ENCODE peak calls at places on chromosomes 1 and 21, in four cellular contexts. One of them, this sample, is unnamed.

GRCh38 chr1:43241352-43241953 is 28.3 kb upstream of the TMEM125 start:
- DNase-seq in suprapubic skin: no peak
- DNase-seq in body of pancreas: peak; percentile 35
- DNase-seq in ovary: no peak
- DNase-seq in this sample: peak; percentile 64

GRCh38 chr1:27527223-27527856 is 37.4 kb upstream of the WASF2 start:
- DNase-seq in suprapubic skin: peak; percentile 86
- DNase-seq in body of pancreas: peak; percentile 77
- DNase-seq in ovary: peak; percentile 88
- DNase-seq in this sample: no peak

GRCh38 chr1:2194319-2194897 is at the start of gene FAAP20:
- DNase-seq in body of pancreas: peak; percentile 63
- DNase-seq in ovary: no peak
- DNase-seq in suprapubic skin: peak; percentile 68
- DNase-seq in this sample: peak; percentile 56

GRCh38 chr1:207845109-207845508 is 65.8 kb downstream of the CD34 start:
- DNase-seq in ovary: no peak
- DNase-seq in body of pancreas: no peak
- DNase-seq in suprapubic skin: no peak
- DNase-seq in this sample: no peak

GRCh38 chr1:62508187-62508758 is 71.4 kb downstream of the USP1 start:
- DNase-seq in suprapubic skin: no peak
- DNase-seq in body of pancreas: peak; percentile 39
- DNase-seq in ovary: no peak
- DNase-seq in this sample: no peak

GRCh38 chr1:155499953-155500621 is 62.5 kb downstream of the ASH1L start:
- DNase-seq in suprapubic skin: no peak
- DNase-seq in body of pancreas: no peak
- DNase-seq in ovary: no peak
- DNase-seq in this sample: no peak

GRCh38 chr1:34066921-34067603 is 98.0 kb downstream of the CSMD2 start:
- DNase-seq in ovary: no peak
- DNase-seq in body of pancreas: no peak
- DNase-seq in suprapubic skin: no peak
- DNase-seq in this sample: peak; percentile 81

GRCh38 chr1:162230517-162230916 is 146.1 kb downstream of the SPATA46 start:
- DNase-seq in ovary: no peak
- DNase-seq in suprapubic skin: no peak
- DNase-seq in body of pancreas: no peak
- DNase-seq in this sample: no peak

GRCh38 chr1:204477036-204477740 is 17.4 kb downstream of the PIK3C2B start:
- DNase-seq in suprapubic skin: no peak
- DNase-seq in ovary: no peak
- DNase-seq in body of pancreas: no peak
- DNase-seq in this sample: peak; percentile 28

GRCh38 chr1:198726455-198726854 is 87.6 kb downstream of the PTPRC start:
- DNase-seq in suprapubic skin: no peak
- DNase-seq in body of pancreas: no peak
- DNase-seq in ovary: no peak
- DNase-seq in this sample: no peak

GRCh38 chr1:230711245-230711644 is 2.7 kb downstream of the AGT start:
- DNase-seq in body of pancreas: no peak
- DNase-seq in ovary: no peak
- DNase-seq in suprapubic skin: no peak
- DNase-seq in this sample: no peak

GRCh38 chr1:176203735-176204134 is 3.4 kb downstream of the COP1 start:
- DNase-seq in suprapubic skin: no peak
- DNase-seq in body of pancreas: no peak
- DNase-seq in ovary: no peak
- DNase-seq in this sample: no peak

GRCh38 chr1:112557385-112557784 is 48.6 kb downstream of the WNT2B start:
- DNase-seq in suprapubic skin: no peak
- DNase-seq in body of pancreas: no peak
- DNase-seq in ovary: no peak
- DNase-seq in this sample: no peak

GRCh38 chr1:195082183-195082582 is 1526.1 kb downstream of the KCNT2 start:
- DNase-seq in suprapubic skin: no peak
- DNase-seq in body of pancreas: no peak
- DNase-seq in ovary: no peak
- DNase-seq in this sample: no peak

GRCh38 chr21:27425172-27425571 is 458.3 kb upstream of the ADAMTS5 start:
- DNase-seq in body of pancreas: no peak
- DNase-seq in suprapubic skin: no peak
- DNase-seq in ovary: no peak
- DNase-seq in this sample: no peak

GRCh38 chr1:189211742-189212141 is 1265.9 kb downstream of the BRINP3 start:
- DNase-seq in suprapubic skin: no peak
- DNase-seq in ovary: no peak
- DNase-seq in body of pancreas: no peak
- DNase-seq in this sample: peak; percentile 3

GRCh38 chr1:246587606-246588005 is 21.4 kb downstream of the CNST start:
- DNase-seq in body of pancreas: no peak
- DNase-seq in ovary: no peak
- DNase-seq in suprapubic skin: no peak
- DNase-seq in this sample: no peak

GRCh38 chr21:14956826-14957225 is 108.0 kb downstream of the NRIP1 start:
- DNase-seq in ovary: no peak
- DNase-seq in suprapubic skin: no peak
- DNase-seq in body of pancreas: no peak
- DNase-seq in this sample: no peak

GRCh38 chr1:30284226-30284625 is 439.2 kb downstream of the MATN1 start:
- DNase-seq in ovary: no peak
- DNase-seq in suprapubic skin: no peak
- DNase-seq in body of pancreas: no peak
- DNase-seq in this sample: no peak

GRCh38 chr1:169779150-169779549 is 15.6 kb downstream of the METTL18 start:
- DNase-seq in suprapubic skin: no peak
- DNase-seq in body of pancreas: no peak
- DNase-seq in ovary: no peak
- DNase-seq in this sample: no peak

GRCh38 chr21:18002393-18002792 is 183.2 kb upstream of the C21orf91 start:
- DNase-seq in suprapubic skin: no peak
- DNase-seq in body of pancreas: no peak
- DNase-seq in ovary: no peak
- DNase-seq in this sample: no peak

GRCh38 chr1:67747667-67748066 is 62.7 kb downstream of the GADD45A start:
- DNase-seq in body of pancreas: no peak
- DNase-seq in suprapubic skin: no peak
- DNase-seq in ovary: no peak
- DNase-seq in this sample: no peak

GRCh38 chr21:26637346-26637745 is 64.3 kb upstream of the CYYR1 start:
- DNase-seq in suprapubic skin: no peak
- DNase-seq in ovary: no peak
- DNase-seq in body of pancreas: no peak
- DNase-seq in this sample: no peak

GRCh38 chr1:24955161-24955560 is 25.1 kb upstream of the RUNX3 start:
- DNase-seq in body of pancreas: peak; percentile 21
- DNase-seq in ovary: no peak
- DNase-seq in suprapubic skin: no peak
- DNase-seq in this sample: peak; percentile 53

GRCh38 chr1:246631426-246631825 is 65.2 kb downstream of the CNST start:
- DNase-seq in ovary: no peak
- DNase-seq in body of pancreas: no peak
- DNase-seq in suprapubic skin: no peak
- DNase-seq in this sample: peak; percentile 20

GRCh38 chr1:201346337-201346939 is 31.0 kb downstream of the TNNT2 start:
- DNase-seq in body of pancreas: peak; percentile 54
- DNase-seq in ovary: peak; percentile 1
- DNase-seq in suprapubic skin: peak; percentile 61
- DNase-seq in this sample: peak; percentile 55

GRCh38 chr1:8217011-8217711 is 100.8 kb upstream of the SLC45A1 start:
- DNase-seq in suprapubic skin: no peak
- DNase-seq in body of pancreas: peak; percentile 50
- DNase-seq in ovary: peak; percentile 61
- DNase-seq in this sample: no peak

GRCh38 chr1:64915381-64916274 is 50.7 kb downstream of the JAK1 start:
- DNase-seq in body of pancreas: peak; percentile 81
- DNase-seq in suprapubic skin: no peak
- DNase-seq in ovary: no peak
- DNase-seq in this sample: no peak

GRCh38 chr1:217713223-217713622 is 82.1 kb downstream of the SPATA17 start:
- DNase-seq in ovary: no peak
- DNase-seq in suprapubic skin: no peak
- DNase-seq in body of pancreas: no peak
- DNase-seq in this sample: no peak

GRCh38 chr1:44012411-44012810 is 18.9 kb downstream of the SLC6A9 start:
- DNase-seq in ovary: no peak
- DNase-seq in suprapubic skin: no peak
- DNase-seq in body of pancreas: no peak
- DNase-seq in this sample: no peak

GRCh38 chr1:183544598-183545297 is 45.5 kb downstream of the NCF2 start:
- DNase-seq in ovary: no peak
- DNase-seq in suprapubic skin: no peak
- DNase-seq in body of pancreas: no peak
- DNase-seq in this sample: no peak

GRCh38 chr1:164452549-164452948 is 106.4 kb upstream of the PBX1 start:
- DNase-seq in body of pancreas: no peak
- DNase-seq in suprapubic skin: no peak
- DNase-seq in ovary: no peak
- DNase-seq in this sample: no peak

GRCh38 chr1:247471445-247472016 is 13.6 kb upstream of the OR2B11 start:
- DNase-seq in ovary: no peak
- DNase-seq in body of pancreas: no peak
- DNase-seq in suprapubic skin: no peak
- DNase-seq in this sample: no peak

GRCh38 chr21:38241029-38241740 is 15.6 kb upstream of the KCNJ15 start:
- DNase-seq in suprapubic skin: peak; percentile 71
- DNase-seq in body of pancreas: peak; percentile 43
- DNase-seq in ovary: no peak
- DNase-seq in this sample: peak; percentile 38

GRCh38 chr21:29914326-29914725 is 25.5 kb downstream of the GRIK1 start:
- DNase-seq in suprapubic skin: no peak
- DNase-seq in body of pancreas: no peak
- DNase-seq in ovary: no peak
- DNase-seq in this sample: no peak

GRCh38 chr1:184745929-184746583 is 8.6 kb downstream of the EDEM3 start:
- DNase-seq in suprapubic skin: no peak
- DNase-seq in ovary: no peak
- DNase-seq in body of pancreas: no peak
- DNase-seq in this sample: no peak

GRCh38 chr1:43554444-43554992 is 23.8 kb downstream of the PTPRF start:
- DNase-seq in ovary: no peak
- DNase-seq in suprapubic skin: no peak
- DNase-seq in body of pancreas: no peak
- DNase-seq in this sample: peak; percentile 60

GRCh38 chr1:39676951-39677350 is 5.0 kb upstream of the NT5C1A start:
- DNase-seq in body of pancreas: no peak
- DNase-seq in ovary: no peak
- DNase-seq in suprapubic skin: no peak
- DNase-seq in this sample: peak; percentile 74

GRCh38 chr1:165832902-165833301 is 5.5 kb downstream of the UCK2 start:
- DNase-seq in suprapubic skin: no peak
- DNase-seq in body of pancreas: no peak
- DNase-seq in ovary: no peak
- DNase-seq in this sample: no peak

GRCh38 chr1:70945676-70946075 is 101.9 kb downstream of the PTGER3 start:
- DNase-seq in body of pancreas: no peak
- DNase-seq in suprapubic skin: no peak
- DNase-seq in ovary: no peak
- DNase-seq in this sample: no peak
- TF ChIP-seq POLR2A in body of pancreas: no peak
- TF ChIP-seq POLR2A in suprapubic skin: no peak
- TF ChIP-seq POLR2A in ovary: no peak
- TF ChIP-seq POLR2A in this sample: no peak

DNA sequence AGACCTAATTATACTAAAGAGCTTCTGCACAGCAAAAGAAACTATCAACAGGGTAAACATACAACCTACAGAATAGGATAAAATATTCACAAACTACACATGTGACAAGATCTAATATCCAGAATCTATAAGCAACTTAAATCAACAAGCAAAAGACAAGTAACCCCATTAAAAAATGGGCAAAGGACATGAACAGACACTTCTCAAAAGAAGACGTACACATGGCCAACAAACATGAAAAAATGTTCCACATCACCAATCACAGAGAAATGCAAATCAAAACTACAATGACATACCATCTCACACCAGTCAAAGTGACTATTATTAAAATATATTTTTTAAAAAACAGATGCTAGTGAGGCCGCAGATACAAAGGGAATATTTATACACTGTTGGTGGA is 99.8 kb downstream of the FAF1 start:
- DNase-seq in suprapubic skin: no peak
- DNase-seq in ovary: no peak
- DNase-seq in body of pancreas: no peak
- DNase-seq in this sample: no peak
- TF ChIP-seq POLR2A in suprapubic skin: no peak
- TF ChIP-seq POLR2A in ovary: no peak
- TF ChIP-seq POLR2A in body of pancreas: no peak
- TF ChIP-seq POLR2A in this sample: no peak

GRCh38 chr1:148362141-148362929 is 120.8 kb downstream of the PPIAL4G start:
- DNase-seq in suprapubic skin: no peak
- DNase-seq in body of pancreas: peak; percentile 30
- DNase-seq in ovary: no peak
- DNase-seq in this sample: no peak
- TF ChIP-seq POLR2A in suprapubic skin: no peak
- TF ChIP-seq POLR2A in body of pancreas: no peak
- TF ChIP-seq POLR2A in ovary: no peak
- TF ChIP-seq POLR2A in this sample: no peak

GRCh38 chr1:41547781-41548560 is 63.5 kb upstream of the EDN2 start:
- DNase-seq in body of pancreas: no peak
- DNase-seq in ovary: no peak
- DNase-seq in suprapubic skin: peak; percentile 36
- DNase-seq in this sample: no peak
- TF ChIP-seq POLR2A in body of pancreas: no peak
- TF ChIP-seq POLR2A in ovary: no peak
- TF ChIP-seq POLR2A in suprapubic skin: no peak
- TF ChIP-seq POLR2A in this sample: no peak

GRCh38 chr21:34076835-34077234 is 3.5 kb downstream of the MRPS6 start:
- DNase-seq in suprapubic skin: no peak
- DNase-seq in ovary: no peak
- DNase-seq in body of pancreas: no peak
- DNase-seq in this sample: no peak
- TF ChIP-seq POLR2A in suprapubic skin: no peak
- TF ChIP-seq POLR2A in ovary: no peak
- TF ChIP-seq POLR2A in body of pancreas: no peak
- TF ChIP-seq POLR2A in this sample: no peak

DNA sequence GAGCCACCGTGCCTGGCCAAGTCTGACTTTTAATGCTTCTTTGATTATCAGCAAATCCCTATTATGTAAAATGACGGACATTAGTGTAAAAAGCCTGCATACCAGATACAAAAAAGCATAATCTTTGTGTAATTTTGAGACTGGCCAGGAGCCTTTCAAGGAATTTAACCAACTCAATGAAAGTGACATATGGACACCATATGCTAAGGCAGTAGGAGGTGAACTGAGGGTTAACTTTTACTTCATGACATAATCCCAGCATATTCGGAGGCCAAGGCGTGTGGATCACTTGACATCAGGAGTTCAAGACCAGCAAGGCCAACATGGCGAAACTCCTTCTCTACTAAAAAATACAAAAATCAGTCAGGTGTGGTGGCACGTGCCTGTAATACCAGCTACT is 94.6 kb downstream of the EIF4G3 start:
- DNase-seq in ovary: no peak
- DNase-seq in suprapubic skin: no peak
- DNase-seq in body of pancreas: no peak
- DNase-seq in this sample: no peak
- TF ChIP-seq POLR2A in ovary: no peak
- TF ChIP-seq POLR2A in suprapubic skin: no peak
- TF ChIP-seq POLR2A in body of pancreas: no peak
- TF ChIP-seq POLR2A in this sample: no peak